ENCODE peak calls at places on chromosomes 7 and 10, in nine cellular contexts. One of them, this sample, is unnamed.

GRCh38 chr7:16345979-16346958 is 75.1 kb downstream of the CRPPA start:
- DNase-seq in iPS DF 19.7: no peak
- DNase-seq in stimulated activated CD8-positive, alpha-beta memory T cell treated with anti-CD3 and anti-CD28 coated beads, Interleukin-2, amount 100 ng/mL, for 1 hour: no peak
- DNase-seq in NCI-H69: no peak
- DNase-seq in NCI-H1417: no peak
- DNase-seq in GOT3: no peak
- DNase-seq in lower leg skin: no peak
- DNase-seq in EH: peak; percentile 83
- DNase-seq in mesendoderm: peak; percentile 38
- DNase-seq in this sample: no peak

GRCh38 chr7:139842414-139843210 is 13.5 kb downstream of the TBXAS1 start:
- DNase-seq in lower leg skin: peak; percentile 52
- DNase-seq in NCI-H1417: no peak
- DNase-seq in mesendoderm: no peak
- DNase-seq in iPS DF 19.7: no peak
- DNase-seq in stimulated activated CD8-positive, alpha-beta memory T cell treated with anti-CD3 and anti-CD28 coated beads, Interleukin-2, amount 100 ng/mL, for 1 hour: no peak
- DNase-seq in NCI-H69: no peak
- DNase-seq in EH: no peak
- DNase-seq in GOT3: no peak
- DNase-seq in this sample: no peak

GRCh38 chr7:47543056-47543455 is 38.9 kb downstream of the TNS3 start:
- DNase-seq in NCI-H1417: no peak
- DNase-seq in iPS DF 19.7: no peak
- DNase-seq in EH: no peak
- DNase-seq in NCI-H69: no peak
- DNase-seq in GOT3: no peak
- DNase-seq in mesendoderm: no peak
- DNase-seq in stimulated activated CD8-positive, alpha-beta memory T cell treated with anti-CD3 and anti-CD28 coated beads, Interleukin-2, amount 100 ng/mL, for 1 hour: no peak
- DNase-seq in lower leg skin: no peak
- DNase-seq in this sample: no peak

GRCh38 chr7:12771378-12771877 is 84.0 kb downstream of the ARL4A start:
- DNase-seq in EH: peak; percentile 41
- DNase-seq in NCI-H69: peak; percentile 99
- DNase-seq in iPS DF 19.7: no peak
- DNase-seq in mesendoderm: peak; percentile 17
- DNase-seq in GOT3: no peak
- DNase-seq in NCI-H1417: peak; percentile 45
- DNase-seq in stimulated activated CD8-positive, alpha-beta memory T cell treated with anti-CD3 and anti-CD28 coated beads, Interleukin-2, amount 100 ng/mL, for 1 hour: no peak
- DNase-seq in lower leg skin: no peak
- DNase-seq in this sample: no peak

GRCh38 chr10:19592276-19592675 is 224.0 kb upstream of the PLXDC2 start:
- DNase-seq in EH: no peak
- DNase-seq in iPS DF 19.7: no peak
- DNase-seq in NCI-H1417: no peak
- DNase-seq in mesendoderm: peak; percentile 20
- DNase-seq in GOT3: no peak
- DNase-seq in NCI-H69: no peak
- DNase-seq in lower leg skin: no peak
- DNase-seq in stimulated activated CD8-positive, alpha-beta memory T cell treated with anti-CD3 and anti-CD28 coated beads, Interleukin-2, amount 100 ng/mL, for 1 hour: no peak
- DNase-seq in this sample: peak; percentile 30

GRCh38 chr10:125559210-125559609 is 123.8 kb downstream of the TEX36 start:
- DNase-seq in lower leg skin: no peak
- DNase-seq in GOT3: no peak
- DNase-seq in stimulated activated CD8-positive, alpha-beta memory T cell treated with anti-CD3 and anti-CD28 coated beads, Interleukin-2, amount 100 ng/mL, for 1 hour: no peak
- DNase-seq in EH: no peak
- DNase-seq in NCI-H1417: no peak
- DNase-seq in iPS DF 19.7: no peak
- DNase-seq in NCI-H69: no peak
- DNase-seq in mesendoderm: no peak
- DNase-seq in this sample: no peak

GRCh38 chr7:116771640-116772039 is 90.7 kb upstream of the CAPZA2 start:
- DNase-seq in stimulated activated CD8-positive, alpha-beta memory T cell treated with anti-CD3 and anti-CD28 coated beads, Interleukin-2, amount 100 ng/mL, for 1 hour: no peak
- DNase-seq in NCI-H69: no peak
- DNase-seq in NCI-H1417: no peak
- DNase-seq in GOT3: no peak
- DNase-seq in iPS DF 19.7: no peak
- DNase-seq in mesendoderm: no peak
- DNase-seq in lower leg skin: no peak
- DNase-seq in EH: no peak
- DNase-seq in this sample: no peak

GRCh38 chr10:98377001-98377400 is 38.0 kb downstream of the PYROXD2 start:
- DNase-seq in lower leg skin: no peak
- DNase-seq in stimulated activated CD8-positive, alpha-beta memory T cell treated with anti-CD3 and anti-CD28 coated beads, Interleukin-2, amount 100 ng/mL, for 1 hour: no peak
- DNase-seq in iPS DF 19.7: no peak
- DNase-seq in NCI-H69: no peak
- DNase-seq in NCI-H1417: no peak
- DNase-seq in EH: no peak
- DNase-seq in mesendoderm: no peak
- DNase-seq in GOT3: no peak
- DNase-seq in this sample: no peak

GRCh38 chr10:114603943-114604342 is 54.1 kb downstream of the ABLIM1 start:
- DNase-seq in EH: no peak
- DNase-seq in GOT3: no peak
- DNase-seq in lower leg skin: no peak
- DNase-seq in NCI-H69: no peak
- DNase-seq in mesendoderm: no peak
- DNase-seq in NCI-H1417: no peak
- DNase-seq in stimulated activated CD8-positive, alpha-beta memory T cell treated with anti-CD3 and anti-CD28 coated beads, Interleukin-2, amount 100 ng/mL, for 1 hour: no peak
- DNase-seq in iPS DF 19.7: no peak
- DNase-seq in this sample: no peak

GRCh38 chr10:9825491-9826018 is 1192.1 kb upstream of the CELF2 start:
- DNase-seq in mesendoderm: peak; percentile 89
- DNase-seq in NCI-H69: no peak
- DNase-seq in EH: no peak
- DNase-seq in iPS DF 19.7: no peak
- DNase-seq in NCI-H1417: no peak
- DNase-seq in GOT3: no peak
- DNase-seq in stimulated activated CD8-positive, alpha-beta memory T cell treated with anti-CD3 and anti-CD28 coated beads, Interleukin-2, amount 100 ng/mL, for 1 hour: no peak
- DNase-seq in lower leg skin: no peak
- DNase-seq in this sample: no peak

GRCh38 chr10:61257956-61258496 is 195.2 kb downstream of the TMEM26 start:
- DNase-seq in iPS DF 19.7: no peak
- DNase-seq in stimulated activated CD8-positive, alpha-beta memory T cell treated with anti-CD3 and anti-CD28 coated beads, Interleukin-2, amount 100 ng/mL, for 1 hour: no peak
- DNase-seq in GOT3: no peak
- DNase-seq in lower leg skin: no peak
- DNase-seq in NCI-H69: no peak
- DNase-seq in mesendoderm: no peak
- DNase-seq in EH: no peak
- DNase-seq in NCI-H1417: no peak
- DNase-seq in this sample: no peak

GRCh38 chr10:87519582-87519981 is 14.9 kb downstream of the MINPP1 start:
- DNase-seq in GOT3: no peak
- DNase-seq in lower leg skin: no peak
- DNase-seq in EH: no peak
- DNase-seq in NCI-H1417: no peak
- DNase-seq in stimulated activated CD8-positive, alpha-beta memory T cell treated with anti-CD3 and anti-CD28 coated beads, Interleukin-2, amount 100 ng/mL, for 1 hour: no peak
- DNase-seq in mesendoderm: no peak
- DNase-seq in iPS DF 19.7: no peak
- DNase-seq in NCI-H69: no peak
- DNase-seq in this sample: no peak

GRCh38 chr10:61299156-61299555 is 154.0 kb downstream of the TMEM26 start:
- DNase-seq in stimulated activated CD8-positive, alpha-beta memory T cell treated with anti-CD3 and anti-CD28 coated beads, Interleukin-2, amount 100 ng/mL, for 1 hour: no peak
- DNase-seq in iPS DF 19.7: no peak
- DNase-seq in GOT3: no peak
- DNase-seq in mesendoderm: no peak
- DNase-seq in lower leg skin: no peak
- DNase-seq in EH: no peak
- DNase-seq in NCI-H1417: no peak
- DNase-seq in NCI-H69: no peak
- DNase-seq in this sample: no peak

GRCh38 chr10:128113026-128113425 is 13.2 kb downstream of the MKI67 start:
- DNase-seq in iPS DF 19.7: no peak
- DNase-seq in NCI-H69: no peak
- DNase-seq in lower leg skin: no peak
- DNase-seq in mesendoderm: no peak
- DNase-seq in NCI-H1417: no peak
- DNase-seq in stimulated activated CD8-positive, alpha-beta memory T cell treated with anti-CD3 and anti-CD28 coated beads, Interleukin-2, amount 100 ng/mL, for 1 hour: no peak
- DNase-seq in GOT3: no peak
- DNase-seq in EH: no peak
- DNase-seq in this sample: no peak

GRCh38 chr10:22655312-22655973 is 58.9 kb downstream of the PIP4K2A start:
- DNase-seq in GOT3: no peak
- DNase-seq in stimulated activated CD8-positive, alpha-beta memory T cell treated with anti-CD3 and anti-CD28 coated beads, Interleukin-2, amount 100 ng/mL, for 1 hour: no peak
- DNase-seq in iPS DF 19.7: no peak
- DNase-seq in mesendoderm: no peak
- DNase-seq in EH: peak; percentile 85
- DNase-seq in NCI-H69: peak; percentile 70
- DNase-seq in lower leg skin: no peak
- DNase-seq in NCI-H1417: no peak
- DNase-seq in this sample: no peak

GRCh38 chr10:33009244-33010131 is 51.5 kb upstream of the ITGB1 start:
- DNase-seq in GOT3: no peak
- DNase-seq in iPS DF 19.7: no peak
- DNase-seq in NCI-H1417: no peak
- DNase-seq in stimulated activated CD8-positive, alpha-beta memory T cell treated with anti-CD3 and anti-CD28 coated beads, Interleukin-2, amount 100 ng/mL, for 1 hour: no peak
- DNase-seq in EH: no peak
- DNase-seq in mesendoderm: no peak
- DNase-seq in NCI-H69: no peak
- DNase-seq in lower leg skin: no peak
- DNase-seq in this sample: no peak

GRCh38 chr10:32377458-32378370 is 30.8 kb upstream of the EPC1 start:
- DNase-seq in EH: peak; percentile 50
- DNase-seq in NCI-H69: peak; percentile 58
- DNase-seq in NCI-H1417: peak; percentile 52
- DNase-seq in iPS DF 19.7: no peak
- DNase-seq in GOT3: no peak
- DNase-seq in lower leg skin: no peak
- DNase-seq in stimulated activated CD8-positive, alpha-beta memory T cell treated with anti-CD3 and anti-CD28 coated beads, Interleukin-2, amount 100 ng/mL, for 1 hour: no peak
- DNase-seq in mesendoderm: peak; percentile 49
- DNase-seq in this sample: peak; percentile 33

GRCh38 chr7:131326576-131326975 is 1.1 kb upstream of the MKLN1 start:
- DNase-seq in iPS DF 19.7: no peak
- DNase-seq in GOT3: no peak
- DNase-seq in stimulated activated CD8-positive, alpha-beta memory T cell treated with anti-CD3 and anti-CD28 coated beads, Interleukin-2, amount 100 ng/mL, for 1 hour: no peak
- DNase-seq in NCI-H69: no peak
- DNase-seq in mesendoderm: no peak
- DNase-seq in EH: no peak
- DNase-seq in lower leg skin: no peak
- DNase-seq in NCI-H1417: no peak
- DNase-seq in this sample: no peak

GRCh38 chr7:92133737-92134270 is 473 bp downstream of the CYP51A1 start:
- DNase-seq in GOT3: no peak
- DNase-seq in NCI-H1417: peak; percentile 94
- DNase-seq in EH: peak; percentile 64
- DNase-seq in mesendoderm: peak; percentile 87
- DNase-seq in stimulated activated CD8-positive, alpha-beta memory T cell treated with anti-CD3 and anti-CD28 coated beads, Interleukin-2, amount 100 ng/mL, for 1 hour: peak; percentile 19
- DNase-seq in iPS DF 19.7: peak; percentile 50
- DNase-seq in NCI-H69: peak; percentile 86
- DNase-seq in lower leg skin: peak; percentile 94
- DNase-seq in this sample: peak; percentile 20

This sample was measured in gastrocnemius medialis.